ENCODE peak calls at places on chromosomes 2 and 18, in four cellular contexts. D is stomach; W is spleen; V is effector memory CD4-positive, alpha-beta T cell. R is an unnamed sample.

GRCh38 chr2:156342252-156343095 is 10.0 kb upstream of the NR4A2 start:
- DNase-seq in D (peak; percentile 97), W (peak; percentile 96), V (peak; percentile 87), R (peak; percentile 94)

GRCh38 chr18:31190919-31191318 is 28.3 kb upstream of the DSC1 start:
- DNase-seq in D (no peak), W (no peak), V (no peak), R (no peak)

GRCh38 chr2:24493713-24494112 is 2.7 kb downstream of the NCOA1 start:
- DNase-seq in D (no peak), W (no peak), V (no peak), R (peak; percentile 35)

GRCh38 chr2:400988-401679 is 113.2 kb upstream of the ALKAL2 start:
- DNase-seq in D (no peak), W (no peak), V (no peak), R (no peak)

GRCh38 chr2:17539993-17540812 is at the start of gene VSNL1:
- DNase-seq in D (peak; percentile 85), W (peak; percentile 67), V (no peak), R (peak; percentile 94)

GRCh38 chr2:85994897-85995647 is 106.3 kb upstream of the ST3GAL5 start:
- DNase-seq in D (no peak), W (peak; percentile 77), V (no peak), R (no peak)

GRCh38 chr2:41932241-41933034 is 115.4 kb upstream of the PKDCC start:
- DNase-seq in D (peak; percentile 32), W (no peak), V (no peak), R (peak; percentile 99)

GRCh38 chr2:55011741-55012574 is 38.3 kb downstream of the RTN4 start:
- DNase-seq in D (no peak), W (no peak), V (no peak), R (no peak)

GRCh38 chr2:145254291-145254690 is 734.4 kb upstream of the ZEB2 start:
- DNase-seq in D (no peak), W (no peak), V (no peak), R (no peak)
- H3K4me3 ChIP-seq in D (no peak overlapping the region), W (no peak overlapping the region), V (no peak overlapping the region), R (no peak overlapping the region)

GRCh38 chr2:120734930-120735611 is 597 bp upstream of the GLI2 start:
- DNase-seq in D (peak; percentile 22), W (peak; percentile 59), V (no peak), R (no peak)

GRCh38 chr2:120737802-120738516 is 2.3 kb downstream of the GLI2 start:
- DNase-seq in D (peak; percentile 71), W (peak; percentile 68), V (no peak), R (no peak)

GRCh38 chr2:120736955-120737801 is 1.5 kb downstream of the GLI2 start:
- DNase-seq in D (peak; percentile 34), W (peak; percentile 68), V (no peak), R (peak; percentile 96)

GRCh38 chr2:120736202-120736954 is 710 bp downstream of the GLI2 start:
- DNase-seq in D (peak; percentile 25), W (peak; percentile 62), V (no peak), R (no peak)

DNA sequence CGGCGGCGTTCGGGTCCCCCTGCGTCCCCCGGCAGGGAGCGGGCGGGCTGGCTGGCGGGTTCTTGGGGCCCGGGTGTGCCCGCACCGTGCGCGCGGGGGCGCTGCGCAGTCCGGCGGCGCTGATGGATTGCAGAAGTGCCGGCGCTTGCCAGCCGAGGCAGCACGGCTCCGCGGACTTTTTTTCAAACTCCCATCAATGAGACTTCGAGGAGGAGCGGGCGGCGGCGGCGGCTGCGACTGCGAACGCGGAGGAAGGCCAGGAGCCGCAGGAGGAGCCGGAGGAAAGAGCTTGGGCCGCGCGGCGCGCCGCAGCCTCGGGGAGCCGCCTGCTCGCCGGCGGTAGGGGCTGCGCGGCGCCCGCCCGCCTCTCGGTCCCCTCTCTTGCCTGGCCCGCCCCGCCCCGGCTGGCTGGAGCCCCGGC is at the start of gene GLI2:
- DNase-seq in D (peak; percentile 70), W (peak; percentile 81), V (no peak), R (peak; percentile 89)
- H3K27ac ChIP-seq in D (peak within 1 kb of the TSS; percentile 60), W (peak within 1 kb of the TSS; percentile 70), V (no peak within 1 kb of the TSS), R (peak within 1 kb of the TSS; percentile 89)

GRCh38 chr2:66446924-66447323 is 12.0 kb downstream of the MEIS1 start:
- DNase-seq in D (no peak), W (no peak), V (no peak), R (no peak)

GRCh38 chr2:66445781-66446177 is 10.9 kb downstream of the MEIS1 start:
- DNase-seq in D (no peak), W (no peak), V (no peak), R (no peak)

GRCh38 chr2:66446178-66446860 is 11.4 kb downstream of the MEIS1 start:
- DNase-seq in D (no peak), W (no peak), V (no peak), R (peak; percentile 79)

GRCh38 chr2:66443977-66444855 is 9.3 kb downstream of the MEIS1 start:
- DNase-seq in D (no peak), W (no peak), V (no peak), R (peak; percentile 93)

GRCh38 chr2:66445076-66445724 is 10.3 kb downstream of the MEIS1 start:
- DNase-seq in D (no peak), W (no peak), V (no peak), R (peak; percentile 68)
- H3K4me3 ChIP-seq in D (peak overlapping the region; percentile 70), W (peak overlapping the region; percentile 19), V (no peak overlapping the region), R (peak overlapping the region; percentile 67)

DNA sequence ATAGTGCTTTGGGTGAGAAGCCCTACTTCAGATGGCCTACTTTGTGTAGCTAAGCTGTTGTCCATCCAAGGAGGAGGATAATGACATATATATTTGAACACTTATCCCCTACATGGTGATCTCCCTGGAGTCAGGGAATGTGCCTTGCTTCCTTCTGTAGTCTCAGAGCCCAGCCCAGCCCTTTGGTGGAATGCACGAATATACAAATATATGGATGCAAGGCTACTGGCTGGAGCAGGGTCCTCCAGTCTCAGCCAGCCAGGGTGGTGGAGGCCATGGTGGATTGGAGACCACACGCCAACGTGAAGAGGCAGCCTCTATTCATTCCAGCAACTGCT is 150.6 kb upstream of the RIOK3 start:
- DNase-seq in D (no peak), W (no peak), V (no peak), R (no peak)
- H3K27ac ChIP-seq in D (no peak overlapping the region), W (no peak overlapping the region), V (no peak overlapping the region), R (peak overlapping the region; percentile 41)